ENCODE peak calls at places on chromosomes 16 and 17, in five cellular contexts. Q is epithelial cell of esophagus; F is CD8-positive, alpha-beta memory T cell; D is NB4; X is IMR-90. U is an unnamed sample.

GRCh38 chr16:83579431-83579830 is 228.3 kb upstream of the HSBP1 start:
- DNase-seq in Q (no peak), F (no peak), D (no peak), X (no peak), U (no peak)

GRCh38 chr17:34234616-34235015 is 20.5 kb upstream of the CCL2 start:
- DNase-seq in Q (no peak), F (no peak), D (no peak), X (no peak), U (no peak)

GRCh38 chr16:63346000-63346399 is 1309.8 kb upstream of the CDH8 start:
- DNase-seq in Q (no peak), F (no peak), D (no peak), X (no peak), U (no peak)

GRCh38 chr16:58508671-58509251 is 6.6 kb upstream of the SETD6 start:
- DNase-seq in Q (no peak), F (no peak), D (no peak), X (no peak), U (no peak)

GRCh38 chr17:42131971-42132370 is 9.4 kb downstream of the HSPB9 start:
- DNase-seq in Q (no peak), F (no peak), D (no peak), X (peak), U (peak)

GRCh38 chr17:79778504-79779087 is 648 bp downstream of the CBX2 start:
- DNase-seq in Q (no peak), F (no peak), D (peak), X (no peak), U (no peak)

GRCh38 chr17:63349478-63350000 is 96.6 kb downstream of the CYB561 start:
- DNase-seq in Q (no peak), F (no peak), D (no peak), X (peak), U (no peak)

GRCh38 chr17:14304222-14304844 is 3.5 kb downstream of the HS3ST3B1 start:
- DNase-seq in Q (no peak), F (no peak), D (no peak), X (no peak), U (peak)

GRCh38 chr17:27596106-27596505 is 34.9 kb upstream of the LGALS9 start:
- DNase-seq in Q (no peak), F (no peak), D (no peak), X (peak), U (no peak)

GRCh38 chr16:31461921-31462804 is 2.9 kb downstream of the ARMC5 start:
- DNase-seq in Q (no peak), F (no peak), D (no peak), X (no peak), U (no peak)

GRCh38 chr17:40068129-40068581 is 5.4 kb downstream of the THRA start:
- DNase-seq in Q (peak), F (no peak), D (peak), X (no peak), U (no peak)

GRCh38 chr17:40068917-40069750 is 6.4 kb downstream of the THRA start:
- DNase-seq in Q (peak), F (peak), D (peak), X (peak), U (peak)

GRCh38 chr17:40067710-40068109 is 4.9 kb downstream of the THRA start:
- DNase-seq in Q (no peak), F (no peak), D (no peak), X (no peak), U (no peak)

GRCh38 chr17:40069751-40070643 is 7.2 kb downstream of the THRA start:
- DNase-seq in Q (no peak), F (peak), D (peak), X (peak), U (peak)

GRCh38 chr17:40068584-40068916 is 5.8 kb downstream of the THRA start:
- DNase-seq in Q (no peak), F (no peak), D (no peak), X (no peak), U (no peak)
- H3K4me3 ChIP-seq in Q (peak), F (peak), D (no peak), X (peak), U (peak)

GRCh38 chr16:70548936-70549335 is 25.3 kb downstream of the SF3B3 start:
- DNase-seq in Q (peak), F (no peak), D (no peak), X (peak), U (peak)

GRCh38 chr16:70552675-70553074 is 29.1 kb downstream of the SF3B3 start:
- DNase-seq in Q (no peak), F (no peak), D (no peak), X (no peak), U (no peak)

GRCh38 chr16:70551788-70552187 is 28.2 kb downstream of the SF3B3 start:
- DNase-seq in Q (no peak), F (no peak), D (peak), X (peak), U (no peak)

GRCh38 chr16:70553175-70553574 is 29.6 kb downstream of the SF3B3 start:
- DNase-seq in Q (peak), F (no peak), D (no peak), X (peak), U (peak)

DNA sequence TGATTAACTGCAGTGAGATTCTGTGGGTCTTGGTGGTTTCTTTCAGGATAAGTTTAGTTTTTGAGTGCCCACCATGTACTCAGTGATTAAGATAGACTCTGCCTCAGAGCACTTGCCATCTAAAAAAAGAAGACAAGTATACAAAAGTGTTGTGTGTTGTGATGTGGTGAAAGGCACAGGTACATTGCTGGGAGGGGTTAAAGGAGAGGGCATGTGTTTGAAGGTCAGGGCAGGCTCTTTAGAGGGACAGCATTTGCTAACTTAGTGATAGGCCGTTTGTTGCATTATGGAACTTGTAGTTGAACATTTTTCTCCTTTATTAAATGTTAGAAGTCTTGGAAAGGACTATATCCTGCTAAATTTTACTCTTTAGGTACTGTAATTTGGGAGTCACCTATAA is 26.5 kb downstream of the SF3B3 start:
- DNase-seq in Q (no peak), F (no peak), D (no peak), X (no peak), U (no peak)
- H3K4me3 ChIP-seq in Q (no peak), F (no peak), D (no peak), X (no peak), U (no peak)

GRCh38 chr17:30952645-30953393 is 18.0 kb upstream of the RNF135 start:
- DNase-seq in Q (no peak), F (no peak), D (peak), X (no peak), U (no peak)
- H3K4me3 ChIP-seq in Q (no peak), F (no peak), D (no peak), X (no peak), U (no peak)

DNA sequence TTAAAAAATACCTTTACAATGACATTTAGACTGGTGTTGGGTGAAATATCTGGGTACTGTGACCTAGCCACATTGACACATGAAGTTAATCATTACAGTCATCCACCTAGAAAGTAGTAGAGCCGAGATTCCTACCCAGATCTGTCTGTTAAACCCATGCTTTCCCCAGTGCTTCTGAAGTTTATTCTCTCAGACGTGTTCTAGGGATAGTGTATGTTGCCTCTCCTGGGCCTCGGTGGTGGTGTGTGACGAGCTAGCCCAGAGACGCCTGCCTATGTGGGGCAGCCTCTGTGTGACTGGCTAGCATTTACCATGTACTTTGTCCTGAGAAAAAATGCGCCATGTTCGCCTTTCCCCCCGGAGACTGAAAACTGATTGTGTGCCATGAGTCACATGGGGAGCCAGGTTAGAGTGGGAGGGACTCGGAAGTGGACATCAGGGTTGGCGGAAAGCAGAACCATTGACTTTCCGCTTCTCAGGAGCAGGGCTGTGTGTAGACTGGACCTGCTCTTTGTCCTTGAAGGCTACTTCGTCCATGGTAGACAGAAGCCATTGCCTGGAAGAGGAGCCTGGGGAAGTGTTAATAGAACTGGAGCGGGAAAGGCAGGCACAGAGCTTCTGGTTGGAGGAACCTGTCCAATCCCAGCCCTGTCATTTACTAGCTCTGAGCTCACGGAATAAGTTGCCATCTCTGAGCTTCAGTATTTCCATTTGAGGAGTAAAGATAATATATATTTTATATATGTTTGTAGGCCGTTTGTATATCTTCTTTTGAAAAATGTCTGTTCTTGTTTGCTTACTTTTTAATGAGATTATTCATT is 235.5 kb downstream of the SNX29 start:
- DNase-seq in Q (no peak), F (no peak), D (no peak), X (no peak), U (no peak)
- H3K4me3 ChIP-seq in Q (no peak), F (no peak), D (no peak), X (no peak), U (no peak)

GRCh38 chr17:12666718-12667117 is 1.0 kb downstream of the MYOCD start:
- DNase-seq in Q (no peak), F (no peak), D (no peak), X (no peak), U (no peak)
- H3K4me3 ChIP-seq in Q (no peak), F (no peak), D (no peak), X (peak), U (no peak)

DNA sequence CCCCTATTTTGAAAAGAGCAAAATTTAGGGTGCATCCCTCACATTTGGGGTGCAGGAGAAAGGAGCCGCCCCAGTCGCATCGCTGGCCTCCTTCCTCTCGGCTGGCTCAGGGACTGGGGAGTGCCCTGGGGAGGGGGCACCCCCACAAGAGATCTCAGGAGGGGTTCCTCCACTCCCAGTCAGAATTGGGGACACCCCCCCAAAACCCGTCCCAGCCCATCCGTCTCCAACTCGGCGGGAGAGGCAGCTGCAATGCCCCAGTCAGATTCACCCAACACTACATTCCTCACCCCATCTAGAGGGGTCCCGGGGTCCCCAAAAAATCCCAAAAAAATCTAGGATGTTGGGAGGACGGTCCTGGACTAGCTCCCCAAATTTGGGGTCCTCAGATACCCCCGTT is 3.4 kb upstream of the BCL6B start:
- DNase-seq in Q (no peak), F (no peak), D (no peak), X (no peak), U (no peak)
- H3K4me3 ChIP-seq in Q (no peak), F (no peak), D (no peak), X (no peak), U (peak)

GRCh38 chr17:75909051-75909811 is 4.5 kb upstream of the MRPL38 start:
- DNase-seq in Q (no peak), F (no peak), D (no peak), X (no peak), U (no peak)

GRCh38 chr17:75906143-75906884 is 1.6 kb upstream of the MRPL38 start:
- DNase-seq in Q (peak), F (no peak), D (no peak), X (no peak), U (no peak)

GRCh38 chr17:75910699-75911098 is 6.0 kb upstream of the MRPL38 start:
- DNase-seq in Q (peak), F (no peak), D (no peak), X (no peak), U (no peak)

GRCh38 chr17:75908201-75908600 is 3.5 kb upstream of the MRPL38 start:
- DNase-seq in Q (no peak), F (no peak), D (no peak), X (no peak), U (no peak)

GRCh38 chr17:75909812-75910274 is 5.2 kb upstream of the MRPL38 start:
- DNase-seq in Q (peak), F (no peak), D (no peak), X (peak), U (no peak)
- H3K4me3 ChIP-seq in Q (no peak), F (no peak), D (no peak), X (no peak), U (no peak)

GRCh38 chr16:77663711-77664110 is 58.6 kb upstream of the NUDT7 start:
- DNase-seq in Q (no peak), F (no peak), D (no peak), X (no peak), U (no peak)
- H3K4me3 ChIP-seq in Q (no peak), F (no peak), D (no peak), X (no peak), U (no peak)

GRCh38 chr16:73251608-73252007 is 203.7 kb upstream of the ZFHX3 start:
- DNase-seq in Q (no peak), F (no peak), D (no peak), X (no peak), U (no peak)
- H3K4me3 ChIP-seq in Q (no peak), F (no peak), D (no peak), X (no peak), U (no peak)

U was measured in choroid plexus epithelial cell.